ENCODE peak calls at places on chromosomes 13 and 19, in ten cellular contexts. One of them, this sample, is unnamed.

GRCh38 chr19:34274827-34275625 is 20.7 kb downstream of the GARRE1 start:
- DNase-seq in sigmoid colon: no peak
- DNase-seq in Peyer's patch: no peak
- DNase-seq in NB4: no peak
- DNase-seq in adrenal gland: no peak
- DNase-seq in uterus: no peak
- DNase-seq in HCT116: no peak
- DNase-seq in H54: peak
- DNase-seq in K562: no peak
- DNase-seq in suprapubic skin: no peak
- DNase-seq in this sample: no peak

GRCh38 chr19:38392707-38393308 is 4.3 kb downstream of the SPRED3 start:
- DNase-seq in Peyer's patch: no peak
- DNase-seq in sigmoid colon: no peak
- DNase-seq in uterus: no peak
- DNase-seq in K562: peak
- DNase-seq in H54: peak
- DNase-seq in adrenal gland: no peak
- DNase-seq in suprapubic skin: no peak
- DNase-seq in NB4: no peak
- DNase-seq in HCT116: no peak
- DNase-seq in this sample: peak

GRCh38 chr19:35704218-35704617 is at the start of gene ZBTB32:
- DNase-seq in HCT116: no peak
- DNase-seq in NB4: peak
- DNase-seq in Peyer's patch: no peak
- DNase-seq in suprapubic skin: no peak
- DNase-seq in uterus: no peak
- DNase-seq in K562: peak
- DNase-seq in sigmoid colon: no peak
- DNase-seq in adrenal gland: no peak
- DNase-seq in H54: no peak
- DNase-seq in this sample: peak

GRCh38 chr19:29552454-29553280 is 26.9 kb downstream of the VSTM2B start:
- DNase-seq in HCT116: no peak
- DNase-seq in adrenal gland: no peak
- DNase-seq in uterus: no peak
- DNase-seq in Peyer's patch: no peak
- DNase-seq in sigmoid colon: peak
- DNase-seq in NB4: no peak
- DNase-seq in K562: no peak
- DNase-seq in suprapubic skin: no peak
- DNase-seq in H54: no peak
- DNase-seq in this sample: no peak

GRCh38 chr13:46656786-46657185 is 103.8 kb downstream of the LRCH1 start:
- DNase-seq in K562: no peak
- DNase-seq in uterus: no peak
- DNase-seq in Peyer's patch: no peak
- DNase-seq in adrenal gland: no peak
- DNase-seq in sigmoid colon: no peak
- DNase-seq in NB4: no peak
- DNase-seq in HCT116: no peak
- DNase-seq in H54: no peak
- DNase-seq in suprapubic skin: no peak
- DNase-seq in this sample: no peak

GRCh38 chr13:102678339-102679122 is 16.3 kb downstream of the METTL21C start:
- DNase-seq in Peyer's patch: no peak
- DNase-seq in H54: no peak
- DNase-seq in HCT116: no peak
- DNase-seq in NB4: no peak
- DNase-seq in K562: no peak
- DNase-seq in uterus: no peak
- DNase-seq in adrenal gland: no peak
- DNase-seq in suprapubic skin: no peak
- DNase-seq in sigmoid colon: no peak
- DNase-seq in this sample: no peak

GRCh38 chr19:30365121-30365800 is 6.9 kb upstream of the ZNF536 start:
- DNase-seq in suprapubic skin: no peak
- DNase-seq in K562: no peak
- DNase-seq in adrenal gland: no peak
- DNase-seq in NB4: no peak
- DNase-seq in sigmoid colon: no peak
- DNase-seq in Peyer's patch: no peak
- DNase-seq in HCT116: no peak
- DNase-seq in H54: no peak
- DNase-seq in uterus: no peak
- DNase-seq in this sample: no peak

GRCh38 chr19:50333737-50334617 is 4.8 kb upstream of the KCNC3 start:
- DNase-seq in HCT116: no peak
- DNase-seq in K562: peak
- DNase-seq in suprapubic skin: no peak
- DNase-seq in H54: peak
- DNase-seq in Peyer's patch: peak
- DNase-seq in sigmoid colon: peak
- DNase-seq in NB4: no peak
- DNase-seq in adrenal gland: peak
- DNase-seq in uterus: peak
- DNase-seq in this sample: peak

GRCh38 chr19:41577833-41578232 is 1.9 kb downstream of the CEACAM21 start:
- DNase-seq in NB4: no peak
- DNase-seq in uterus: no peak
- DNase-seq in suprapubic skin: no peak
- DNase-seq in sigmoid colon: no peak
- DNase-seq in HCT116: no peak
- DNase-seq in Peyer's patch: no peak
- DNase-seq in adrenal gland: no peak
- DNase-seq in H54: no peak
- DNase-seq in K562: no peak
- DNase-seq in this sample: no peak

GRCh38 chr19:17996826-17997316 is 11.1 kb upstream of the ARRDC2 start:
- DNase-seq in suprapubic skin: peak
- DNase-seq in Peyer's patch: peak
- DNase-seq in NB4: peak
- DNase-seq in H54: peak
- DNase-seq in adrenal gland: peak
- DNase-seq in uterus: peak
- DNase-seq in K562: peak
- DNase-seq in sigmoid colon: peak
- DNase-seq in HCT116: peak
- DNase-seq in this sample: peak

GRCh38 chr13:48160879-48161278 is 66.0 kb upstream of the MED4 start:
- DNase-seq in K562: no peak
- DNase-seq in sigmoid colon: no peak
- DNase-seq in HCT116: no peak
- DNase-seq in adrenal gland: no peak
- DNase-seq in H54: peak
- DNase-seq in uterus: no peak
- DNase-seq in NB4: peak
- DNase-seq in Peyer's patch: no peak
- DNase-seq in suprapubic skin: no peak
- DNase-seq in this sample: no peak

GRCh38 chr19:46821512-46822359 is 28.9 kb downstream of the AP2S1 start:
- DNase-seq in suprapubic skin: no peak
- DNase-seq in sigmoid colon: no peak
- DNase-seq in Peyer's patch: peak
- DNase-seq in uterus: no peak
- DNase-seq in adrenal gland: no peak
- DNase-seq in H54: no peak
- DNase-seq in K562: no peak
- DNase-seq in HCT116: no peak
- DNase-seq in NB4: peak
- DNase-seq in this sample: no peak
- TF ChIP-seq POLR2A in suprapubic skin: no peak
- TF ChIP-seq POLR2A in sigmoid colon: no peak
- TF ChIP-seq POLR2A in Peyer's patch: no peak
- TF ChIP-seq POLR2A in uterus: no peak
- TF ChIP-seq POLR2A in adrenal gland: no peak
- TF ChIP-seq POLR2A in H54: no peak
- TF ChIP-seq POLR2A in K562: no peak
- TF ChIP-seq POLR2A in HCT116: no peak
- TF ChIP-seq POLR2A in NB4: no peak
- TF ChIP-seq POLR2A in this sample: no peak

GRCh38 chr19:8307965-8308866 is at the start of gene CD320:
- DNase-seq in H54: peak
- DNase-seq in uterus: peak
- DNase-seq in Peyer's patch: peak
- DNase-seq in adrenal gland: peak
- DNase-seq in suprapubic skin: peak
- DNase-seq in sigmoid colon: peak
- DNase-seq in HCT116: peak
- DNase-seq in NB4: peak
- DNase-seq in K562: peak
- DNase-seq in this sample: peak
- TF ChIP-seq POLR2A in H54: peak
- TF ChIP-seq POLR2A in uterus: peak
- TF ChIP-seq POLR2A in Peyer's patch: no peak
- TF ChIP-seq POLR2A in adrenal gland: no peak
- TF ChIP-seq POLR2A in suprapubic skin: no peak
- TF ChIP-seq POLR2A in sigmoid colon: no peak
- TF ChIP-seq POLR2A in HCT116: peak
- TF ChIP-seq POLR2A in NB4: peak
- TF ChIP-seq POLR2A in K562: peak
- TF ChIP-seq POLR2A in this sample: peak

DNA sequence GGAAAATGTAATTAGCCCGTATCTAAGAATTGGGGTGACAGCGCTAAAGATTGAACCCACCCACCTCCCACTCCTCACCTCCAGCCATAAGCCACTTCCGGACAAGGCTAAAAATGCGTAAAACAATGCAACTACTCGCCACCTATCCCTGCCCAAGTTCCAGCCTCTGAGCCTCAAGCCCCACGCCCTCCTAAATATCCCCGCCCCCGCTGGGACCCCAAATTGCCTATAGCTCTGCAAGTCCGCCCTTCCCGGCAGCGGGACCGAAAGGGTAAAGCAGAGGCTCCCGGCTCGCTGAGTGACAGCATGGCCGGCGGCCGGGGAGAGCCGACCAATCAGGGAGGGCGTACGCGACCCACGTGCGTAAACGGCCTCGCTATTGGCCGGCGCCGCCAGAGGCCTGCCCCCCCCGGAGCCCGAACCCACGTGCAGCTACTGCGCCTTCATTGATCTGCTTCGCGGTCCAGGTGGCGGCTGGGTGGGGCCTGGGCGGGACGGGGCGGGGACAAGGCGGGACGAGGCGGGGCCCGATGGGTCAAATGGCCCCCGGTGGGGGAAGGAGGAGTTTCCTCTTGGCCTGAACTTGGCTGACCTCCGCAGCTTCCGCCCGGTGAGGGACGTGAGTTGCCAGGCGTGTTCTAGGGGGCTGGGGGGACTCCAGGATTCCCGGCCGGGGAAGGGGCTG is at the start of gene TLE6:
- DNase-seq in H54: peak
- DNase-seq in Peyer's patch: peak
- DNase-seq in K562: peak
- DNase-seq in HCT116: peak
- DNase-seq in NB4: peak
- DNase-seq in sigmoid colon: peak
- DNase-seq in suprapubic skin: peak
- DNase-seq in uterus: peak
- DNase-seq in adrenal gland: peak
- DNase-seq in this sample: peak
- TF ChIP-seq POLR2A in H54: no peak
- TF ChIP-seq POLR2A in Peyer's patch: no peak
- TF ChIP-seq POLR2A in K562: peak
- TF ChIP-seq POLR2A in HCT116: no peak
- TF ChIP-seq POLR2A in NB4: no peak
- TF ChIP-seq POLR2A in sigmoid colon: no peak
- TF ChIP-seq POLR2A in suprapubic skin: no peak
- TF ChIP-seq POLR2A in uterus: no peak
- TF ChIP-seq POLR2A in adrenal gland: no peak
- TF ChIP-seq POLR2A in this sample: no peak

GRCh38 chr19:44741841-44742352 is 6.6 kb upstream of the BCL3 start:
- DNase-seq in NB4: peak
- DNase-seq in Peyer's patch: peak
- DNase-seq in adrenal gland: peak
- DNase-seq in suprapubic skin: peak
- DNase-seq in H54: peak
- DNase-seq in K562: peak
- DNase-seq in sigmoid colon: peak
- DNase-seq in uterus: peak
- DNase-seq in HCT116: peak
- DNase-seq in this sample: peak
- TF ChIP-seq POLR2A in NB4: no peak
- TF ChIP-seq POLR2A in Peyer's patch: peak
- TF ChIP-seq POLR2A in adrenal gland: peak
- TF ChIP-seq POLR2A in suprapubic skin: no peak
- TF ChIP-seq POLR2A in H54: peak
- TF ChIP-seq POLR2A in K562: no peak
- TF ChIP-seq POLR2A in sigmoid colon: peak
- TF ChIP-seq POLR2A in uterus: peak
- TF ChIP-seq POLR2A in HCT116: peak
- TF ChIP-seq POLR2A in this sample: no peak

GRCh38 chr19:661427-662196 is 1.4 kb downstream of the RNF126 start:
- DNase-seq in H54: no peak
- DNase-seq in K562: no peak
- DNase-seq in NB4: peak
- DNase-seq in uterus: no peak
- DNase-seq in suprapubic skin: no peak
- DNase-seq in HCT116: no peak
- DNase-seq in Peyer's patch: peak
- DNase-seq in sigmoid colon: peak
- DNase-seq in adrenal gland: peak
- DNase-seq in this sample: peak
- TF ChIP-seq POLR2A in H54: no peak
- TF ChIP-seq POLR2A in K562: no peak
- TF ChIP-seq POLR2A in NB4: no peak
- TF ChIP-seq POLR2A in uterus: no peak
- TF ChIP-seq POLR2A in suprapubic skin: no peak
- TF ChIP-seq POLR2A in HCT116: no peak
- TF ChIP-seq POLR2A in Peyer's patch: no peak
- TF ChIP-seq POLR2A in sigmoid colon: no peak
- TF ChIP-seq POLR2A in adrenal gland: no peak
- TF ChIP-seq POLR2A in this sample: peak

This sample was measured in erythroblast.